ENCODE peak calls at places on chromosome 5, in ten cellular contexts. F is heart left ventricle, T is kidney, O is substantia nigra, S is tibial nerve, W is cardiac muscle cell, Q is brain microvascular endothelial cell, J is left ventricle myocardium inferior, D is SK-N-SH, X is psoas muscle. A is an unnamed sample.
A peak's percentile ranks its signal among the peaks of the same experiment; 100 is the strongest.

GRCh38 chr5:77394064-77394716 is 97.9 kb downstream of the WDR41 start:
- DNase-seq in X (no peak), J (no peak), Q (no peak), F (no peak), T (no peak), O (no peak), S (no peak), D (no peak), W (no peak), A (no peak)

GRCh38 chr5:127875235-127876021 is 172.2 kb downstream of the CCDC192 start:
- DNase-seq in O (no peak), W (peak; percentile 84), Q (peak; percentile 80), X (peak; percentile 77), F (peak; percentile 80), D (peak; percentile 51), T (peak; percentile 57), S (no peak), J (peak; percentile 49), A (no peak)

GRCh38 chr5:32445831-32446614 is 1.5 kb upstream of the ZFR start:
- DNase-seq in S (no peak), J (no peak), O (no peak), D (no peak), Q (no peak), X (no peak), T (no peak), W (no peak), F (no peak), A (no peak)

GRCh38 chr5:180343846-180344327 is 9.2 kb downstream of the GFPT2 start:
- DNase-seq in S (peak; percentile 50), T (no peak), J (no peak), D (peak; percentile 60), O (no peak), W (peak; percentile 83), F (peak; percentile 45), X (peak; percentile 70), Q (no peak), A (no peak)

GRCh38 chr5:9869616-9870288 is 239.6 kb upstream of the TAS2R1 start:
- DNase-seq in Q (peak; percentile 51), T (no peak), D (no peak), S (no peak), F (no peak), W (peak; percentile 26), X (no peak), O (no peak), J (no peak), A (no peak)

GRCh38 chr5:141870871-141871270 is 7.3 kb downstream of the PCDH1 start:
- DNase-seq in D (no peak), S (no peak), W (no peak), T (no peak), Q (no peak), O (no peak), X (no peak), J (peak; percentile 12), F (no peak), A (no peak)

GRCh38 chr5:119752921-119753886 is 123.8 kb downstream of the FAM170A start:
- DNase-seq in J (no peak), T (peak; percentile 28), S (no peak), W (no peak), F (no peak), O (no peak), D (no peak), X (no peak), Q (no peak), A (no peak)

GRCh38 chr5:1032011-1032410 is 23.4 kb downstream of the NKD2 start:
- DNase-seq in O (no peak), F (peak; percentile 17), W (no peak), S (no peak), T (no peak), X (no peak), Q (no peak), D (peak; percentile 8), J (peak; percentile 11), A (peak; percentile 74)

DNA sequence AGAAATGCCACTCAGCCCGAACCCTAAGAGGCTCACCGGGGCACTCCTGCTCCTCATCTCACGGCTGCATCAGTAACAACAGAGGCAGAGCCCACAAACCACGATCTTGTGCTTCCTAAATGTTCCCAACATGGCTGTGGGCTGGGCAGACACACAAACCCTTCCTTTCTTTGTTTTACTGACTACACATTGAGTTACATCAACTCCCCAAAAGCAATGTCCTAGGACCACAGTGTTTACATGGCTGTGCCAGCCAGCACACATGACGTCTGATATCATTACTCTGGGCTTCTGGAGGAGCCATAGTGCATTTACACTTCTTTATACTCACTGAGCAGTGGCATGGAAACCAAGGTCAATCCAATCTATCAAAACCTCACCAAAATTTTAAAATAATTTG is 101.4 kb downstream of the LHFPL2 start:
- DNase-seq in F (no peak), X (no peak), O (no peak), S (no peak), J (no peak), W (peak; percentile 63), T (no peak), D (no peak), Q (no peak), A (no peak)
- H3K27ac ChIP-seq in F (peak overlapping the region; percentile 88), X (peak overlapping the region; percentile 78), O (peak overlapping the region; percentile 68), S (peak overlapping the region; percentile 71), J (peak overlapping the region; percentile 79), W (peak overlapping the region; percentile 27), T (peak overlapping the region; percentile 71), D (no peak overlapping the region), Q (peak overlapping the region; percentile 94), A (peak overlapping the region; percentile 84)

GRCh38 chr5:88804444-88804843 is 78.5 kb downstream of the MEF2C start:
- DNase-seq in Q (no peak), W (no peak), O (no peak), F (no peak), S (no peak), X (no peak), T (no peak), J (no peak), D (no peak), A (no peak)
- H3K27ac ChIP-seq in Q (no peak overlapping the region), W (no peak overlapping the region), O (no peak overlapping the region), F (no peak overlapping the region), S (no peak overlapping the region), X (no peak overlapping the region), T (no peak overlapping the region), J (no peak overlapping the region), D (no peak overlapping the region), A (no peak overlapping the region)

DNA sequence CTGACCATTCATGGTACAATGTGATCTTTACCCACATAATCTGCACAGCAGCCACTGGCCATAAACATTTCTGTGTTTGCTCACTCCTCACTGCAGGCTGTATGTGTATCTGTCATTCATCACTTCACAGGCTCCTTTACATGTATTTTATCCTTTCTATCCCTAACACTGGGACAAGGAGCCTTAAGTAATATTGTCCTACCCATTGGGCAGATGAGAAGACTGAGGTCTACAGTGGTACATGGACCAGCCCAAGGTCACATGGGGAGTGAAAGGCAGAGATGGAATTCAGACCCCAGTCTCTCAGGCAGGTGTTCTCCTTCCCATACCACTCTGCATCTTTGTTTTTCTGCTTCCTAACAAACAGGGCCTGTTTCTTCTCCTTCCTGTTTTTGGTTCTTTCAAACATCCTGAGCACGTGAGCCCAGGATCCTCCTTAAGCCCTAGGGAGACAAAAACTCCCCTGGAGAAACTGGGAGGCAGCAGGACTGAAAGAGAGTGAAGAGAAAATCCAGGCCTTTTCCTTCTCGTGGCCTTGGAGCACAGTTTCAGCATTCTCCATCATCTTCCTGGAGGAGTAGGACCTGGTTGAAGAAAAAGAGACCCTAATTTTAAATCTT is 201.6 kb upstream of the MSX2 start:
- DNase-seq in S (no peak), F (no peak), D (no peak), J (no peak), W (no peak), O (no peak), T (no peak), X (no peak), Q (no peak), A (no peak)
- H3K27ac ChIP-seq in S (no peak overlapping the region), F (no peak overlapping the region), D (no peak overlapping the region), J (no peak overlapping the region), W (no peak overlapping the region), O (no peak overlapping the region), T (no peak overlapping the region), X (no peak overlapping the region), Q (no peak overlapping the region), A (no peak overlapping the region)

GRCh38 chr5:150177721-150178120 is 11.1 kb downstream of the CDX1 start:
- DNase-seq in J (no peak), S (no peak), O (no peak), W (no peak), T (no peak), F (no peak), D (no peak), X (no peak), Q (no peak), A (no peak)

GRCh38 chr5:150180241-150181027 is 9.4 kb upstream of the SLC6A7 start:
- DNase-seq in T (peak; percentile 83), O (peak; percentile 73), F (peak; percentile 87), S (peak; percentile 63), J (peak; percentile 79), W (peak; percentile 72), D (no peak), X (peak; percentile 95), Q (no peak), A (no peak)

GRCh38 chr5:150176745-150177485 is 10.3 kb downstream of the CDX1 start:
- DNase-seq in T (no peak), F (no peak), S (no peak), W (no peak), J (no peak), Q (no peak), D (no peak), O (no peak), X (no peak), A (no peak)

GRCh38 chr5:150179221-150179620 is 10.6 kb upstream of the SLC6A7 start:
- DNase-seq in X (no peak), S (no peak), T (no peak), Q (no peak), F (no peak), D (no peak), O (no peak), W (no peak), J (no peak), A (no peak)

GRCh38 chr5:150178262-150178661 is 11.6 kb upstream of the SLC6A7 start:
- DNase-seq in S (no peak), F (no peak), D (no peak), J (no peak), Q (no peak), T (no peak), W (no peak), O (no peak), X (no peak), A (no peak)
- H3K27ac ChIP-seq in S (peak overlapping the region; percentile 67), F (no peak overlapping the region), D (no peak overlapping the region), J (no peak overlapping the region), Q (no peak overlapping the region), T (no peak overlapping the region), W (no peak overlapping the region), O (no peak overlapping the region), X (peak overlapping the region; percentile 95), A (no peak overlapping the region)

GRCh38 chr5:36648426-36648825 is 42.0 kb downstream of the SLC1A3 start:
- DNase-seq in W (no peak), T (no peak), F (no peak), X (no peak), S (no peak), J (no peak), D (no peak), O (no peak), Q (no peak), A (no peak)
- H3K27ac ChIP-seq in W (peak overlapping the region; percentile 53), T (no peak overlapping the region), F (peak overlapping the region; percentile 41), X (no peak overlapping the region), S (no peak overlapping the region), J (peak overlapping the region; percentile 91), D (no peak overlapping the region), O (no peak overlapping the region), Q (no peak overlapping the region), A (no peak overlapping the region)

A was measured in suprapubic skin.